ENCODE peak calls at places on chromosomes 2 and 18, in six cellular contexts. P, Z, U, C, N and J are unnamed samples. For H3K27me3, the result is how much of the 10 kb centered on the place peaks cover.

GRCh38 chr2:159737917-159738296 is 25.6 kb downstream of the MARCHF7 start:
- DNase-seq in C (no peak), Z (peak), U (no peak), P (no peak), N (no peak), J (no peak)

GRCh38 chr2:168699834-168700417 is 102.5 kb upstream of the NOSTRIN start:
- DNase-seq in U (no peak), C (peak), P (peak), Z (peak), N (no peak), J (peak)

GRCh38 chr2:89851583-89851905 is 1160.1 kb downstream of the RPIA start:
- DNase-seq in N (no peak), P (no peak), U (no peak), C (no peak), Z (no peak), J (no peak)

GRCh38 chr18:44625367-44625766 is 55.3 kb upstream of the SETBP1 start:
- DNase-seq in U (no peak), P (no peak), Z (no peak), N (no peak), C (no peak), J (no peak)

GRCh38 chr18:63979409-63979908 is 9.6 kb downstream of the SERPINB8 start:
- DNase-seq in Z (peak), N (peak), C (no peak), U (no peak), P (no peak), J (peak)

GRCh38 chr2:112021781-112022231 is 33.3 kb upstream of the TMEM87B start:
- DNase-seq in N (no peak), U (no peak), P (no peak), C (no peak), Z (no peak), J (no peak)

GRCh38 chr18:3675446-3675845 is 225.5 kb downstream of the TGIF1 start:
- DNase-seq in C (no peak), P (no peak), Z (no peak), U (no peak), N (no peak), J (no peak)

GRCh38 chr2:203732953-203733510 is 26.6 kb downstream of the CD28 start:
- DNase-seq in C (no peak), U (no peak), P (no peak), N (no peak), Z (no peak), J (no peak)

GRCh38 chr2:109243526-109244425 is 114.8 kb downstream of the SH3RF3 start:
- DNase-seq in N (no peak), P (no peak), U (no peak), C (no peak), Z (no peak), J (no peak)

GRCh38 chr2:108413731-108414130 is 35.3 kb upstream of the GCC2 start:
- DNase-seq in Z (no peak), N (no peak), U (no peak), C (no peak), P (no peak), J (no peak)

GRCh38 chr2:171436307-171436706 is 2.3 kb downstream of the DCAF17 start:
- DNase-seq in C (no peak), N (no peak), U (no peak), P (no peak), Z (no peak), J (no peak)

GRCh38 chr18:77112161-77112801 is 20.3 kb downstream of the MBP start:
- DNase-seq in U (peak), C (peak), Z (no peak), P (no peak), N (no peak), J (no peak)

GRCh38 chr2:159185401-159186130 is 100.9 kb downstream of the WDSUB1 start:
- DNase-seq in N (peak), P (no peak), Z (no peak), U (no peak), C (no peak), J (no peak)

GRCh38 chr2:193141-193552 is 70.7 kb downstream of the SH3YL1 start:
- DNase-seq in C (no peak), N (no peak), Z (peak), U (no peak), P (no peak), J (no peak)

GRCh38 chr2:101251844-101252407 is 760 bp upstream of the CNOT11 start:
- DNase-seq in C (no peak), N (peak), U (no peak), Z (no peak), P (no peak), J (no peak)

GRCh38 chr2:191666733-191667132 is 11.2 kb upstream of the NABP1 start:
- DNase-seq in Z (no peak), P (no peak), U (no peak), C (no peak), N (no peak), J (no peak)

GRCh38 chr2:137976274-137976673 is 12.0 kb downstream of the HNMT start:
- DNase-seq in Z (no peak), C (no peak), U (no peak), P (no peak), N (no peak), J (no peak)

GRCh38 chr18:45656194-45656593 is 40.9 kb downstream of the SLC14A2 start:
- DNase-seq in Z (no peak), P (no peak), U (no peak), C (no peak), N (no peak), J (no peak)

GRCh38 chr2:64350996-64351395 is 103.0 kb upstream of the LGALSL start:
- DNase-seq in P (no peak), C (no peak), N (no peak), U (no peak), Z (no peak), J (no peak)

GRCh38 chr2:8721410-8721809 is 39.6 kb downstream of the ID2 start:
- DNase-seq in P (no peak), C (no peak), Z (no peak), N (no peak), U (no peak), J (no peak)

GRCh38 chr2:108444941-108445840 is 3.8 kb upstream of the GCC2 start:
- DNase-seq in N (no peak), C (no peak), U (no peak), P (no peak), Z (no peak), J (no peak)

GRCh38 chr2:53021285-53021684 is 746.3 kb upstream of the CHAC2 start:
- DNase-seq in N (no peak), U (no peak), C (no peak), Z (no peak), P (no peak), J (no peak)

GRCh38 chr2:8426577-8426976 is 255.3 kb upstream of the ID2 start:
- DNase-seq in Z (no peak), P (no peak), U (no peak), N (no peak), C (no peak), J (no peak)

GRCh38 chr2:67776276-67776675 is 286.5 kb downstream of the C1D start:
- DNase-seq in U (no peak), C (no peak), P (no peak), N (no peak), Z (no peak), J (no peak)

GRCh38 chr18:21706386-21706865 is 1.9 kb upstream of the ABHD3 start:
- DNase-seq in C (no peak), P (no peak), Z (peak), N (no peak), U (no peak), J (no peak)

GRCh38 chr2:69766014-69766413 is 24.1 kb downstream of the ANXA4 start:
- DNase-seq in Z (no peak), U (no peak), N (no peak), P (no peak), C (no peak), J (no peak)

GRCh38 chr2:170973492-170974303 is 44.6 kb downstream of the GORASP2 start:
- DNase-seq in U (peak), C (peak), N (peak), P (peak), Z (peak), J (peak)

GRCh38 chr2:226691265-226691664 is 108.4 kb downstream of the IRS1 start:
- DNase-seq in Z (no peak), N (no peak), P (no peak), C (no peak), U (no peak), J (no peak)

GRCh38 chr2:22998368-22998767 is 386.6 kb upstream of the KLHL29 start:
- DNase-seq in Z (no peak), U (no peak), C (no peak), P (no peak), N (no peak), J (no peak)

GRCh38 chr2:193966590-193966989 is 1690.4 kb upstream of the SLC39A10 start:
- DNase-seq in Z (no peak), N (peak), C (no peak), U (no peak), P (no peak), J (no peak)

GRCh38 chr2:176639016-176639343 is 369.7 kb downstream of the MTX2 start:
- DNase-seq in C (no peak), Z (no peak), U (no peak), P (peak), N (no peak), J (no peak)

GRCh38 chr2:176636376-176636775 is 367.1 kb downstream of the MTX2 start:
- DNase-seq in P (no peak), N (no peak), U (no peak), Z (no peak), C (no peak), J (no peak)

GRCh38 chr2:176638167-176639015 is 369.1 kb downstream of the MTX2 start:
- DNase-seq in P (peak), C (peak), Z (peak), U (peak), N (no peak), J (peak)

GRCh38 chr2:176637497-176638166 is 368.4 kb downstream of the MTX2 start:
- DNase-seq in N (no peak), P (peak), U (no peak), C (peak), Z (peak), J (peak)

GRCh38 chr2:176637134-176637496 is 367.9 kb downstream of the MTX2 start:
- DNase-seq in U (no peak), N (no peak), P (no peak), C (no peak), Z (no peak), J (no peak)
- H3K27me3 ChIP-seq in U (under half), N (under half), P (under half), C (under half), Z (under half), J (under half)

GRCh38 chr2:85753035-85753524 is 711 bp upstream of the ATOH8 start:
- DNase-seq in C (no peak), Z (peak), U (no peak), N (no peak), P (no peak), J (no peak)
- H3K27me3 ChIP-seq in C (under half), Z (under half), U (under half), N (half or more), P (under half), J (under half)

DNA sequence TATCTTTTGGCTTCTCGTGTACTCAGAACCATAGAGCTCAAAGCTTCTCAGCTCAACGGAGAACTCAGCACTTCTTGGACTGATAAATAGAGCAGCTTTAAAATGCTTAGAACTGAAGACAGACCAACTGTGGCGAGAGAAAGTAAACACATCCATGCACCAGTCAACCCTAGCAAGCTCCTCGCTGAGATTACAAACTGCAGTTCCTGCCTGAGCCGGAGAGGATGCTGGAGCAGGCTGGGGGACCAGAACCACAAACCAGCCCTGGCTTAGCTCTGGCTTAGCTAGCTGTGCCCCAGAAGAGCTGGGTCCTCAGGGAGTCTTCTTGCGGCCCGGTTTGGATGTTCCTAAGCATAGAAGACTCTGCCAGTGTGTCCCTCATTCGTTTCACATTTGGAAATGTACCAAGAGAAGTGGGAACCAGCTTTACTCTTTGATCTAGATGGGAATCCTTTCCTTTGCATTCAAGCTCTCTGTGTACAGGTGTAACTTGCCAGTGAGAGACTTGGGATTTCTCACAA is 5.6 kb downstream of the PAX8 start:
- DNase-seq in U (no peak), C (no peak), N (no peak), Z (no peak), P (no peak), J (no peak)
- H3K27me3 ChIP-seq in U (under half), C (half or more), N (under half), Z (under half), P (under half), J (under half)

GRCh38 chr2:222299926-222300724 is 1.3 kb upstream of the PAX3 start:
- DNase-seq in C (no peak), N (no peak), U (no peak), Z (no peak), P (no peak), J (no peak)

GRCh38 chr2:222301296-222301997 is 2.6 kb upstream of the PAX3 start:
- DNase-seq in N (no peak), P (no peak), Z (no peak), U (no peak), C (no peak), J (no peak)

GRCh38 chr2:222302178-222303018 is 3.6 kb upstream of the PAX3 start:
- DNase-seq in P (no peak), C (no peak), N (no peak), Z (no peak), U (no peak), J (no peak)

GRCh38 chr2:222298311-222299150 is at the start of gene PAX3:
- DNase-seq in Z (no peak), U (no peak), C (peak), P (no peak), N (no peak), J (no peak)

GRCh38 chr2:222300725-222301295 is 2.0 kb upstream of the PAX3 start:
- DNase-seq in P (no peak), Z (no peak), N (no peak), C (no peak), U (no peak), J (no peak)
- H3K27me3 ChIP-seq in P (under half), Z (under half), N (under half), C (half or more), U (under half), J (half or more)

DNA sequence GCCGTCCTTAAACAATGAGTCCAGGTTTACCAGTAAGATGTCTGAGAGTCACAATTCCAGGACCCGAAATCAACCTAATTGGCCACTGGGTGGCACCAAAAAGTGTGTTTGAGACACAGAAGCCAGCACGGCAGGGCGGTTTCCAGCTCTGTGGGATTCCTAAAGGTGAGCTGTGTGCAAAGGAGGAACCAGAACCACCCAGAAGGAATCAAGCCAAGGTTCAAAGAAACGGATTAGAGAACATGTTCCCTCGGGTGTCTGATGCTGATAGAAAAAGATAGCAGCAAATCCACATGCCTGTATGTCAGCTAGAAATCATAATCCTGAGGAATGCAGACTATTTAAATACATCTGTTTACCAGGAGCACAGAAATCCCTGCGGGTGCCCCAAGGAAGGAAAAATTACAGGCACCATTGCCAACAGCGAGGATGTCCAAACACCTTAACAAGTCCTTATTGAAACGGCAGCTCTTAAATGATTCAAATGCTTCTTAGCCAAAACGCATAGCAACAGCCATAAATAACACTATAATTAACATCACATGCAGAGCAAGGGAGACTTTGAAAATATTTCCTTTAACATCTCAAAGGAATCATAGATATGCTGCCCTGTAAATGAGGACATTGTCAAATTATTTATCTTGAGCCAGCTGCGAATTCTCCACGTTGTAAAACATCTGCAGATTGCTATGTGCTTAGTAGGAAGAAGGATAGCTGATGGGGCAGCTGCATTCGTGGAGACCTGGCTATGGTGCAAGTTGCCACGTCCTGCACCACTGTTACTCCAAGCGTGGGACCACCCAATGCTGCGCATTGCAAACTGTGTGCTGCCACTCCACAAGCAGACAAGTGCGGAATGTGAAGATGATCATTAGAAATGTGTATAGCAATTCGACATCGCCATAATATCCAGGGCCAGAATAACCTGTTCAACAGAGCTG is 318.7 kb upstream of the NCKAP5 start:
- DNase-seq in Z (peak), P (peak), U (no peak), C (peak), N (peak), J (peak)
- H3K27me3 ChIP-seq in Z (under half), P (under half), U (under half), C (under half), N (under half), J (under half)

GRCh38 chr2:181682026-181682789 is 1.9 kb upstream of the NEUROD1 start:
- DNase-seq in U (no peak), C (no peak), P (no peak), N (no peak), Z (no peak), J (no peak)

GRCh38 chr2:181682795-181683517 is 2.6 kb upstream of the NEUROD1 start:
- DNase-seq in P (no peak), Z (no peak), N (no peak), U (no peak), C (no peak), J (no peak)

GRCh38 chr2:181680055-181680936 is at the start of gene NEUROD1:
- DNase-seq in Z (no peak), U (no peak), C (no peak), P (no peak), N (no peak), J (no peak)

GRCh38 chr2:181679544-181679979 is 755 bp downstream of the NEUROD1 start:
- DNase-seq in P (no peak), U (no peak), C (no peak), N (no peak), Z (no peak), J (no peak)

GRCh38 chr2:181680937-181681811 is 857 bp upstream of the NEUROD1 start:
- DNase-seq in N (no peak), C (no peak), P (no peak), Z (no peak), U (no peak), J (no peak)
- H3K27me3 ChIP-seq in N (under half), C (half or more), P (under half), Z (under half), U (under half), J (half or more)

GRCh38 chr2:26559556-26559955 is 81.6 kb downstream of the CIB4 start:
- DNase-seq in C (peak), N (no peak), U (peak), P (peak), Z (no peak), J (no peak)
- H3K27me3 ChIP-seq in C (under half), N (under half), U (under half), P (under half), Z (under half), J (under half)